ENCODE peak calls at places on chromosomes 4 and X, in eight cellular contexts. One of them, this sample, is unnamed.

GRCh38 chr4:100722866-100723459 is 205.1 kb upstream of the EMCN start:
- DNase-seq in right cardiac atrium: no peak
- DNase-seq in upper lobe of right lung: no peak
- DNase-seq in left lung: no peak
- DNase-seq in tibial artery: no peak
- DNase-seq in ovary: no peak
- DNase-seq in neural progenitor cell: no peak
- DNase-seq in cardiac muscle cell: no peak
- DNase-seq in this sample: no peak

GRCh38 chr4:59126159-59126558 is 2016.0 kb upstream of the IGFBP7 start:
- DNase-seq in upper lobe of right lung: no peak
- DNase-seq in ovary: no peak
- DNase-seq in left lung: no peak
- DNase-seq in tibial artery: no peak
- DNase-seq in right cardiac atrium: no peak
- DNase-seq in neural progenitor cell: no peak
- DNase-seq in cardiac muscle cell: no peak
- DNase-seq in this sample: no peak

GRCh38 chr4:75254745-75255144 is 259.5 kb downstream of the RCHY1 start:
- DNase-seq in right cardiac atrium: peak
- DNase-seq in left lung: no peak
- DNase-seq in cardiac muscle cell: peak
- DNase-seq in tibial artery: no peak
- DNase-seq in ovary: no peak
- DNase-seq in neural progenitor cell: no peak
- DNase-seq in upper lobe of right lung: no peak
- DNase-seq in this sample: no peak

GRCh38 chrX:142036111-142036510 is 132.4 kb downstream of the MAGEC1 start:
- DNase-seq in right cardiac atrium: no peak
- DNase-seq in upper lobe of right lung: no peak
- DNase-seq in tibial artery: no peak
- DNase-seq in ovary: no peak
- DNase-seq in neural progenitor cell: no peak
- DNase-seq in cardiac muscle cell: peak
- DNase-seq in left lung: no peak
- DNase-seq in this sample: no peak

GRCh38 chr4:1031346-1031745 is 19.9 kb downstream of the FGFRL1 start:
- DNase-seq in ovary: no peak
- DNase-seq in right cardiac atrium: no peak
- DNase-seq in upper lobe of right lung: no peak
- DNase-seq in tibial artery: no peak
- DNase-seq in neural progenitor cell: no peak
- DNase-seq in cardiac muscle cell: no peak
- DNase-seq in left lung: no peak
- DNase-seq in this sample: no peak

GRCh38 chrX:49184294-49185061 is 1.7 kb downstream of the PRICKLE3 start:
- DNase-seq in ovary: peak
- DNase-seq in tibial artery: peak
- DNase-seq in cardiac muscle cell: peak
- DNase-seq in right cardiac atrium: peak
- DNase-seq in neural progenitor cell: peak
- DNase-seq in left lung: peak
- DNase-seq in upper lobe of right lung: peak
- DNase-seq in this sample: peak

GRCh38 chrX:17923546-17923945 is 62.4 kb upstream of the RAI2 start:
- DNase-seq in left lung: no peak
- DNase-seq in neural progenitor cell: no peak
- DNase-seq in upper lobe of right lung: no peak
- DNase-seq in ovary: no peak
- DNase-seq in right cardiac atrium: no peak
- DNase-seq in tibial artery: no peak
- DNase-seq in cardiac muscle cell: no peak
- DNase-seq in this sample: no peak

GRCh38 chr4:121457278-121457875 is 76.6 kb upstream of the QRFPR start:
- DNase-seq in ovary: no peak
- DNase-seq in cardiac muscle cell: no peak
- DNase-seq in right cardiac atrium: no peak
- DNase-seq in upper lobe of right lung: no peak
- DNase-seq in tibial artery: no peak
- DNase-seq in left lung: no peak
- DNase-seq in neural progenitor cell: no peak
- DNase-seq in this sample: no peak

GRCh38 chr4:45100936-45101818 is 374.8 kb upstream of the GNPDA2 start:
- DNase-seq in upper lobe of right lung: no peak
- DNase-seq in right cardiac atrium: no peak
- DNase-seq in tibial artery: no peak
- DNase-seq in left lung: no peak
- DNase-seq in neural progenitor cell: no peak
- DNase-seq in cardiac muscle cell: no peak
- DNase-seq in ovary: no peak
- DNase-seq in this sample: no peak

GRCh38 chrX:46577116-46578005 is 3.8 kb downstream of the CHST7 start:
- DNase-seq in upper lobe of right lung: no peak
- DNase-seq in cardiac muscle cell: peak
- DNase-seq in tibial artery: no peak
- DNase-seq in left lung: no peak
- DNase-seq in ovary: no peak
- DNase-seq in right cardiac atrium: no peak
- DNase-seq in neural progenitor cell: no peak
- DNase-seq in this sample: no peak

GRCh38 chrX:104270916-104271512 is 16.3 kb upstream of the ESX1 start:
- DNase-seq in ovary: peak
- DNase-seq in neural progenitor cell: peak
- DNase-seq in right cardiac atrium: peak
- DNase-seq in tibial artery: peak
- DNase-seq in upper lobe of right lung: no peak
- DNase-seq in left lung: no peak
- DNase-seq in cardiac muscle cell: peak
- DNase-seq in this sample: peak

GRCh38 chr4:2850966-2851782 is 7.5 kb downstream of the ADD1 start:
- DNase-seq in tibial artery: no peak
- DNase-seq in upper lobe of right lung: no peak
- DNase-seq in ovary: no peak
- DNase-seq in cardiac muscle cell: peak
- DNase-seq in left lung: no peak
- DNase-seq in neural progenitor cell: no peak
- DNase-seq in right cardiac atrium: no peak
- DNase-seq in this sample: no peak

GRCh38 chr4:186724048-186724860 is 598 bp upstream of the FAT1 start:
- DNase-seq in left lung: peak
- DNase-seq in upper lobe of right lung: peak
- DNase-seq in cardiac muscle cell: peak
- DNase-seq in ovary: peak
- DNase-seq in right cardiac atrium: peak
- DNase-seq in neural progenitor cell: peak
- DNase-seq in tibial artery: peak
- DNase-seq in this sample: peak

GRCh38 chrX:153865685-153866084 is 20.3 kb downstream of the L1CAM start:
- DNase-seq in upper lobe of right lung: no peak
- DNase-seq in ovary: no peak
- DNase-seq in tibial artery: no peak
- DNase-seq in left lung: no peak
- DNase-seq in right cardiac atrium: no peak
- DNase-seq in neural progenitor cell: no peak
- DNase-seq in cardiac muscle cell: no peak
- DNase-seq in this sample: no peak

GRCh38 chr4:183201331-183201730 is 102.3 kb downstream of the WWC2 start:
- DNase-seq in neural progenitor cell: no peak
- DNase-seq in tibial artery: no peak
- DNase-seq in right cardiac atrium: no peak
- DNase-seq in ovary: no peak
- DNase-seq in left lung: no peak
- DNase-seq in cardiac muscle cell: peak
- DNase-seq in upper lobe of right lung: no peak
- DNase-seq in this sample: no peak

GRCh38 chrX:15737957-15738685 is at the start of gene CA5B:
- DNase-seq in right cardiac atrium: peak
- DNase-seq in upper lobe of right lung: peak
- DNase-seq in left lung: peak
- DNase-seq in neural progenitor cell: peak
- DNase-seq in tibial artery: peak
- DNase-seq in cardiac muscle cell: peak
- DNase-seq in ovary: peak
- DNase-seq in this sample: peak

GRCh38 chr4:13829457-13829856 is 201.9 kb upstream of the BOD1L1 start:
- DNase-seq in cardiac muscle cell: no peak
- DNase-seq in left lung: no peak
- DNase-seq in upper lobe of right lung: no peak
- DNase-seq in right cardiac atrium: no peak
- DNase-seq in neural progenitor cell: no peak
- DNase-seq in ovary: no peak
- DNase-seq in tibial artery: no peak
- DNase-seq in this sample: no peak

DNA sequence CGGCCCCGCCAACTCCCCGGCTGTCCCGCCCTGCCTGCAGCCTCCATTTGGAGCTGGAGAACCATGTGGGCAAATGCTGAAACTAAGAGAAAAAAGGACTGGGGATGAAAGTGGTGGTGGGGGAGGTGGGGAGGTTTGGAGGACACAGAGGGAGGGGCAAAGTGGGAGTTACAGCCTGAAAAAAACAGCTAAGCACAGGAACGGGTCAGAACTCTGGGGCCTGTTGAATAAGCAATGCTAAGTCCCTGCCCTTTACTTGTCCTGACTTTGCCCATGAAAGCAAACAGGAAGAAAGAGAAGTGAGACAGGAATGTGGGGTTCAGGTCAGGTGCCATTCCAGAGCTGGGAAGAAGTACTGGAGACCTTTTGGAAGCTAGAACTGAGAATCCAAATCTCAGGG is 3.4 kb upstream of the GSX2 start:
- DNase-seq in left lung: no peak
- DNase-seq in upper lobe of right lung: no peak
- DNase-seq in ovary: no peak
- DNase-seq in right cardiac atrium: no peak
- DNase-seq in cardiac muscle cell: no peak
- DNase-seq in tibial artery: no peak
- DNase-seq in neural progenitor cell: peak
- DNase-seq in this sample: no peak
- H3K4me3 ChIP-seq in left lung: no peak
- H3K4me3 ChIP-seq in upper lobe of right lung: no peak
- H3K4me3 ChIP-seq in ovary: no peak
- H3K4me3 ChIP-seq in right cardiac atrium: no peak
- H3K4me3 ChIP-seq in cardiac muscle cell: no peak
- H3K4me3 ChIP-seq in tibial artery: no peak
- H3K4me3 ChIP-seq in neural progenitor cell: no peak
- H3K4me3 ChIP-seq in this sample: no peak

GRCh38 chrX:3697220-3697684 is 16.2 kb downstream of the PRKX start:
- DNase-seq in ovary: no peak
- DNase-seq in neural progenitor cell: no peak
- DNase-seq in upper lobe of right lung: no peak
- DNase-seq in cardiac muscle cell: no peak
- DNase-seq in right cardiac atrium: no peak
- DNase-seq in tibial artery: no peak
- DNase-seq in left lung: no peak
- DNase-seq in this sample: no peak

GRCh38 chrX:3697701-3698279 is 15.7 kb downstream of the PRKX start:
- DNase-seq in neural progenitor cell: peak
- DNase-seq in tibial artery: peak
- DNase-seq in right cardiac atrium: peak
- DNase-seq in ovary: peak
- DNase-seq in left lung: no peak
- DNase-seq in upper lobe of right lung: no peak
- DNase-seq in cardiac muscle cell: peak
- DNase-seq in this sample: no peak

DNA sequence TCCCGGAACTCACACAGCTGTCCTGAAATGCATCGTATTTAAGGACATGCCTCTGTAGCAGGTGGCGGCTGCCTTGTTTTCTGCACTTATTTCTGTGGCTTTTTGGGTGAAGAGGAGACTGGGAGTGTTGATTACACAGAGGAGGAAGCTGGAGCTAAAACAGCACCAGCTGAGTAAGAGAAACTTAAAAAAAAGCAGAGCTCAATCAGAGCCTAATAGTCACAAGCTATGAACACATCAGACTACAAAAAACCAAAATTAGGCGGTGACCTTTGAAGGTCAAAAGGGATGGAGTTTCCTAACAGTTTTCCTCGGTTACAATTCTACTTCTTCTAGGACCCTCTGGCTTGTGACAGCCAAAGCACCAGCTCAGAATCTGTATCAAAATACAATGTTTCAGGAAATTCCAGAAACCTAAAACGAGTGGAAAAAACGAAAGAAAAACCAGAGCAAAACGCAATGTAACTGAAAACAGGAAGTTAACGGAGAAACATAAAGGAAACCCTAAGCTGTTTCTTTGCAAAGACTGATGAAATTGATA is 13.5 kb downstream of the PRKX start:
- DNase-seq in tibial artery: no peak
- DNase-seq in upper lobe of right lung: no peak
- DNase-seq in cardiac muscle cell: peak
- DNase-seq in left lung: no peak
- DNase-seq in ovary: no peak
- DNase-seq in right cardiac atrium: no peak
- DNase-seq in neural progenitor cell: no peak
- DNase-seq in this sample: no peak
- H3K4me3 ChIP-seq in tibial artery: peak
- H3K4me3 ChIP-seq in upper lobe of right lung: peak
- H3K4me3 ChIP-seq in cardiac muscle cell: no peak
- H3K4me3 ChIP-seq in left lung: peak
- H3K4me3 ChIP-seq in ovary: no peak
- H3K4me3 ChIP-seq in right cardiac atrium: peak
- H3K4me3 ChIP-seq in neural progenitor cell: no peak
- H3K4me3 ChIP-seq in this sample: no peak

GRCh38 chrX:37754518-37754917 is 25.3 kb upstream of the CYBB start:
- DNase-seq in right cardiac atrium: no peak
- DNase-seq in tibial artery: no peak
- DNase-seq in upper lobe of right lung: no peak
- DNase-seq in neural progenitor cell: no peak
- DNase-seq in cardiac muscle cell: no peak
- DNase-seq in ovary: no peak
- DNase-seq in left lung: no peak
- DNase-seq in this sample: no peak
- H3K4me3 ChIP-seq in right cardiac atrium: no peak
- H3K4me3 ChIP-seq in tibial artery: no peak
- H3K4me3 ChIP-seq in upper lobe of right lung: no peak
- H3K4me3 ChIP-seq in neural progenitor cell: no peak
- H3K4me3 ChIP-seq in cardiac muscle cell: no peak
- H3K4me3 ChIP-seq in ovary: no peak
- H3K4me3 ChIP-seq in left lung: no peak
- H3K4me3 ChIP-seq in this sample: no peak

DNA sequence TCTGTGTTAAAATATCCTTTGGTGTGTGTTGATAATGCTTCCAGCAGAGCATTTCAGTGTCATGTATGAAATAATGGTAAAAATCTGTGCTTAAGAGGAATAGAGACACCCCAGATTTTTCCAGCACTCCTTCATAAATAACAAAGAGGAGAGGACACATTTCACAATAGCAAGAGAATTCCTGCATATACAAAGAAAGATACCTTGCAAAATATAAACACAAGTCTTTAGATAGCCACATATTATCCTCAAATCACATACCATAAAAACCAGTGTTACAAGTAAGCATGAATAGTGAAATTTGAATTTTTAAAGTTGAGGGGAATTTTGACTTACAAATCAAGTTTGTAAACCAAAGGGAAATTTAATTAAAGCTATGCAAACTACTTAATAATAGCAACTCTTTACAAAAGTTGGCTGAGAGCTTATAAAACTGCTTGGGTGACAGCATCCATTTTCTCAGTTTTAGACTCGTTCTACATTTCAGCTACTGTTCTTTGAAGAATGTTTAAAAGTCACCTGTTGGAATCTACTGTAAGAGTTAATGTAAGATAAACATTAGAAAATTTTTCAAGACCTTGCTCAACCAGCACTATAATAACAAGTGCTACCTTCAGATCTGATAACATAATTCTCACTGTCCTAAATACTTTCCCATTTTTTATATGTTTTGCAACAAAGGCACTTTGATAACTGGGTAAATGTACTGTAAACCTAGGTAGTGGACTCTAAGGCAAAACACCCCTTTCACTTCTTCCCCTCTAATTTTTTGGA is 3.7 kb downstream of the APELA start:
- DNase-seq in tibial artery: no peak
- DNase-seq in upper lobe of right lung: no peak
- DNase-seq in cardiac muscle cell: no peak
- DNase-seq in neural progenitor cell: no peak
- DNase-seq in ovary: no peak
- DNase-seq in left lung: no peak
- DNase-seq in right cardiac atrium: no peak
- DNase-seq in this sample: no peak
- H3K4me3 ChIP-seq in tibial artery: no peak
- H3K4me3 ChIP-seq in upper lobe of right lung: no peak
- H3K4me3 ChIP-seq in cardiac muscle cell: no peak
- H3K4me3 ChIP-seq in neural progenitor cell: no peak
- H3K4me3 ChIP-seq in ovary: no peak
- H3K4me3 ChIP-seq in left lung: no peak
- H3K4me3 ChIP-seq in right cardiac atrium: no peak
- H3K4me3 ChIP-seq in this sample: no peak

This sample was measured in transverse colon.